ENCODE peak calls at places on chromosomes 2 and 18, in four cellular contexts. G, I, L and D are unnamed samples.

GRCh38 chr2:141522702-141523101 is 608.1 kb downstream of the LRP1B start:
- DNase-seq in G (no peak), L (no peak), I (no peak), D (no peak)

GRCh38 chr18:32582455-32582854 is 111.8 kb upstream of the GAREM1 start:
- DNase-seq in I (no peak), L (no peak), G (no peak), D (no peak)

GRCh38 chr2:2731101-2731850 is 400.2 kb upstream of the MYT1L start:
- DNase-seq in L (no peak), I (no peak), G (peak), D (no peak)

GRCh38 chr18:71374294-71374693 is 1085.4 kb downstream of the SOCS6 start:
- DNase-seq in G (no peak), L (no peak), I (no peak), D (no peak)

GRCh38 chr2:88590998-88591613 is 36.2 kb downstream of the EIF2AK3 start:
- DNase-seq in L (peak), I (peak), G (no peak), D (peak)

GRCh38 chr18:2425426-2426317 is 145.6 kb downstream of the METTL4 start:
- DNase-seq in I (no peak), G (no peak), L (no peak), D (peak)

GRCh38 chr2:144042751-144043150 is 477.2 kb downstream of the ZEB2 start:
- DNase-seq in L (no peak), I (no peak), G (no peak), D (no peak)

GRCh38 chr2:176500921-176501320 is 231.7 kb downstream of the MTX2 start:
- DNase-seq in G (no peak), L (no peak), I (no peak), D (no peak)

GRCh38 chr2:217723981-217724380 is 278.8 kb downstream of the TNS1 start:
- DNase-seq in G (no peak), L (no peak), I (no peak), D (no peak)

GRCh38 chr2:241788572-241788971 is 11.9 kb downstream of the GAL3ST2 start:
- DNase-seq in G (no peak), I (peak), L (no peak), D (no peak)

GRCh38 chr2:130760754-130761751 is 5.7 kb downstream of the AMER3 start:
- DNase-seq in G (no peak), L (no peak), I (no peak), D (no peak)

GRCh38 chr18:30889582-30890301 is 152.8 kb downstream of the DSC3 start:
- DNase-seq in L (peak), G (peak), I (peak), D (no peak)

GRCh38 chr2:24400207-24400907 is 40.0 kb upstream of the ITSN2 start:
- DNase-seq in G (no peak), I (no peak), L (no peak), D (no peak)

GRCh38 chr2:235689427-235689853 is 195.6 kb downstream of the AGAP1 start:
- DNase-seq in L (no peak), I (no peak), G (peak), D (no peak)

GRCh38 chr2:160324161-160324768 is 124.2 kb upstream of the ITGB6 start:
- DNase-seq in L (peak), G (peak), I (peak), D (peak)

DNA sequence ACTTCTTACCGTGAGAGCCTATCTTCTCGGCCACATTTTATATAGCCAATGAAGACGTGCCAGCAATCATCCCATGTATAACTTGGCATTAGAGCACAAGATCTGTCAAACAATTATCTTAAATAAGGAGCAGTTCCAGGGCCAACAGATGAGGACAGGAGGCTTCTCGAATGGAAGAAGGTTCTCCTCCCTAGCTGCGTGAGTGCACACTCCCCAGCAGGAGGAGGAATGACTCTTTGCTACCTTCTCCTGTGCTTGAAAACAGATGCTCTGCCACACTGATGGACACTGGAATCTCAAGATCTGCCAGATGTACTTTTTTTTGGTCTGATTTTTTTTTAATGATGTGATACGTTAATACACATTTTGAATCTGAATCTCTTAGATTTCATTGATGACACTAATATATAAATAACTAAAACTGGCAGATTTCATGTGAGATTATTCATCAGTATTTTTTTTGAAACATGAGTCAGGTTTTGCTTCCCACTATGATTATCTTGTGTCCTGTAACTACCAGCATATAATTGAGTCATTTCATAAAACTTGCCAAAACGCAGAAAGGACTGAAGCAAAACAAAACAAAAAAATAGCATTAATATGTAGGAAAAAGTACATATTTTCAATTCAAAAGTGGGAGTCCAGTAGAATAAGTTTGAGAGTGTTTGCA is 626 bp upstream of the VIT start:
- DNase-seq in L (no peak), G (no peak), I (no peak), D (peak)
- TF ChIP-seq CTCF in L (no peak), G (no peak), I (no peak), D (peak)

GRCh38 chr2:232139786-232140562 is 178.5 kb downstream of the DIS3L2 start:
- DNase-seq in I (no peak), L (no peak), G (no peak), D (no peak)

GRCh38 chr2:232139171-232139594 is 177.7 kb downstream of the DIS3L2 start:
- DNase-seq in G (no peak), L (no peak), I (no peak), D (no peak)

GRCh38 chr2:232141591-232141990 is 180.1 kb downstream of the DIS3L2 start:
- DNase-seq in G (no peak), L (no peak), I (no peak), D (no peak)

GRCh38 chr2:232142502-232142901 is 181.0 kb downstream of the DIS3L2 start:
- DNase-seq in G (no peak), I (no peak), L (no peak), D (no peak)

GRCh38 chr2:232142049-232142448 is 180.5 kb downstream of the DIS3L2 start:
- DNase-seq in G (peak), L (peak), I (peak), D (no peak)
- TF ChIP-seq CTCF in G (peak), L (peak), I (peak), D (peak)

GRCh38 chr2:191165190-191165643 is 14.4 kb upstream of the STAT4 start:
- DNase-seq in L (no peak), G (no peak), I (peak), D (peak)
- TF ChIP-seq CTCF in L (peak), G (peak), I (peak), D (peak)

GRCh38 chr2:100424277-100424875 is 6.9 kb upstream of the CHST10 start:
- DNase-seq in I (no peak), L (no peak), G (no peak), D (no peak)

GRCh38 chr2:100426384-100426720 is 8.9 kb upstream of the CHST10 start:
- DNase-seq in I (no peak), G (no peak), L (no peak), D (no peak)

GRCh38 chr2:100425573-100426383 is 8.3 kb upstream of the CHST10 start:
- DNase-seq in L (no peak), I (no peak), G (no peak), D (no peak)

GRCh38 chr2:100423631-100424030 is 6.2 kb upstream of the CHST10 start:
- DNase-seq in I (no peak), L (no peak), G (no peak), D (peak)

DNA sequence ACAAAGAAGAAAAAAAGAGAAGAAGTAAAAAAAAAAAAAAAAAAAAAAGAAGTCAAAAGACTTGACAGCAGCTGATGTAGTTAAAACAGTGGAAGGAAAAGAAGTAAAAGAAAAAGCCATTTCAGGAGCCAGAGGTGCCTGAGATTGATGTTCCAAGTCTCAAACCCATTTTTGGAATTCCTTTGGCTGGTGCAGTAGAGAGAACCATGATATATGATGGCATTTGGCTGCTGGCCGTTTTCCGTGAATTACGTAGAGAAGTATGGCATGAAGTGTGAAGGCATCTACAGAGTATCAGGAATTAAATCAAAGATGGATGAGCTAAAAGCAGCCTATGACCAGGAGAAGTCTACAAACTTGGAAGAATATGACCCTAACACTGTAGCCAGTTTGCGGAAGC is 7.6 kb upstream of the CHST10 start:
- DNase-seq in G (no peak), L (no peak), I (no peak), D (no peak)
- TF ChIP-seq CTCF in G (no peak), L (no peak), I (no peak), D (no peak)

GRCh38 chr18:49061906-49062831 is 111.4 kb upstream of the SMAD7 start:
- DNase-seq in L (no peak), G (no peak), I (no peak), D (no peak)

GRCh38 chr18:49062832-49063226 is 112.1 kb upstream of the SMAD7 start:
- DNase-seq in L (no peak), I (no peak), G (no peak), D (no peak)

GRCh38 chr18:49055787-49056186 is 105.0 kb upstream of the SMAD7 start:
- DNase-seq in I (no peak), L (no peak), G (no peak), D (peak)

GRCh38 chr18:49061239-49061905 is 110.6 kb upstream of the SMAD7 start:
- DNase-seq in I (no peak), G (no peak), L (no peak), D (no peak)

GRCh38 chr18:49059028-49059670 is 108.4 kb upstream of the SMAD7 start:
- DNase-seq in G (no peak), I (no peak), L (no peak), D (no peak)
- TF ChIP-seq CTCF in G (no peak), I (no peak), L (no peak), D (peak)

GRCh38 chr2:126568734-126569133 is 87.2 kb upstream of the GYPC start:
- DNase-seq in L (no peak), I (no peak), G (no peak), D (no peak)
- TF ChIP-seq CTCF in L (no peak), I (no peak), G (no peak), D (no peak)

GRCh38 chr2:119475225-119475856 is 43.7 kb downstream of the TMEM37 start:
- DNase-seq in I (no peak), L (no peak), G (no peak), D (no peak)
- TF ChIP-seq CTCF in I (no peak), L (no peak), G (no peak), D (no peak)

GRCh38 chr2:172770887-172771286 is 35.2 kb downstream of the RAPGEF4 start:
- DNase-seq in I (no peak), L (no peak), G (no peak), D (no peak)
- TF ChIP-seq CTCF in I (no peak), L (no peak), G (no peak), D (no peak)